ENCODE peak calls at places on chromosomes 3 and 15, in ten cellular contexts. Q, N, S, G, U, W, X, P, M and Z are unnamed samples.

GRCh38 chr15:31332681-31333071 is 6.0 kb downstream of the KLF13 start:
- DNase-seq in N (no peak), U (peak), G (no peak), Q (no peak), W (no peak), P (no peak), X (no peak), S (no peak), M (no peak), Z (no peak)

GRCh38 chr15:40282144-40282869 is 557 bp downstream of the ANKRD63 start:
- DNase-seq in U (peak), P (no peak), W (no peak), S (peak), X (peak), M (peak), Q (no peak), N (peak), G (no peak), Z (peak)

GRCh38 chr3:49703443-49703927 is 14.1 kb downstream of the RNF123 start:
- DNase-seq in X (peak), W (peak), S (peak), N (peak), G (no peak), M (peak), U (no peak), P (peak), Q (peak), Z (peak)

GRCh38 chr3:129595544-129596193 is 10.8 kb downstream of the PLXND1 start:
- DNase-seq in Q (no peak), W (no peak), U (no peak), S (no peak), G (no peak), N (no peak), M (no peak), P (no peak), X (no peak), Z (no peak)

GRCh38 chr3:153789380-153789779 is 331.8 kb upstream of the ARHGEF26 start:
- DNase-seq in Q (no peak), G (no peak), U (no peak), X (no peak), W (no peak), S (no peak), P (no peak), M (no peak), N (no peak), Z (no peak)

GRCh38 chr15:36334059-36334458 is 245.4 kb upstream of the CDIN1 start:
- DNase-seq in U (no peak), G (peak), P (no peak), W (no peak), Q (no peak), M (no peak), N (peak), S (no peak), X (no peak), Z (no peak)

GRCh38 chr15:43794269-43795037 is 2.3 kb downstream of the SERF2 start:
- DNase-seq in W (no peak), P (no peak), S (no peak), Q (no peak), X (no peak), M (no peak), G (no peak), U (no peak), N (no peak), Z (no peak)

GRCh38 chr3:124878561-124879394 is 8.4 kb downstream of the ITGB5 start:
- DNase-seq in G (peak), P (peak), M (no peak), Q (peak), N (peak), X (no peak), U (no peak), W (no peak), S (peak), Z (peak)

GRCh38 chr15:25094519-25094918 is 139.7 kb downstream of the SNRPN start:
- DNase-seq in Q (no peak), W (no peak), X (no peak), M (no peak), G (no peak), P (no peak), U (no peak), N (no peak), S (no peak), Z (no peak)

GRCh38 chr3:12246758-12247157 is 42.1 kb upstream of the PPARG start:
- DNase-seq in G (no peak), W (no peak), P (no peak), U (no peak), X (no peak), Q (no peak), N (no peak), S (no peak), M (no peak), Z (no peak)

GRCh38 chr3:3798641-3799113 is 554 bp upstream of the LRRN1 start:
- DNase-seq in U (peak), X (peak), S (no peak), W (no peak), N (no peak), M (peak), Q (no peak), P (no peak), G (no peak), Z (peak)

GRCh38 chr15:81809543-81809942 is 236.3 kb downstream of the MEX3B start:
- DNase-seq in W (no peak), G (no peak), S (peak), P (peak), N (no peak), U (no peak), M (no peak), X (peak), Q (no peak), Z (peak)

GRCh38 chr15:100033140-100033857 is 300.1 kb upstream of the LYSMD4 start:
- DNase-seq in P (peak), W (no peak), N (peak), M (no peak), G (peak), S (no peak), X (no peak), Q (no peak), U (no peak), Z (no peak)

GRCh38 chr15:49036650-49037545 is 9.3 kb downstream of the SECISBP2L start:
- DNase-seq in S (no peak), X (no peak), M (no peak), N (peak), Q (no peak), W (no peak), U (no peak), G (no peak), P (no peak), Z (no peak)

GRCh38 chr3:192772495-192772894 is 45.2 kb upstream of the FGF12 start:
- DNase-seq in M (no peak), U (no peak), S (peak), P (peak), G (peak), N (peak), X (peak), W (no peak), Q (no peak), Z (peak)

GRCh38 chr15:100873029-100873677 is 6.5 kb upstream of the ALDH1A3 start:
- DNase-seq in U (no peak), P (peak), N (peak), M (no peak), G (peak), X (peak), Q (peak), W (no peak), S (peak), Z (peak)

DNA sequence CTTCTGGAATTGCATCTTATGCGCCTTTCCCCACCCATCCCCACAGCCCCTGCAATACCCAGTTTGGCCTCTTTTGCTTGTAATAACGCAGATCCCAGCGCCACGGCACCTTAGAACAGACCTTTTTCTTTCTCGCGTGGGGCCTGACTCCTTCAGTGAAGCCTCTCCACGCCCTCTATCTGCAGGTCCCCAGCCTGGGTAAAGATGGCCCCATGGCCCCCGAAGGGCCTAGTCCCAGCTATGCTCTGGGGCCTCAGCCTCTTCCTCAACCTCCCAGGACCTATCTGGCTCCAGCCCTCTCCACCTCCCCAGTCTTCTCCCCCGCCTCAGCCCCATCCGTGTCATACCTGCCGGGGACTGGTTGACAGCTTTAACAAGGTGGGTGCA is 594 bp downstream of the CRELD1 start:
- DNase-seq in G (no peak), N (no peak), S (no peak), P (no peak), U (no peak), Q (no peak), M (no peak), W (no peak), X (peak), Z (no peak)
- TF ChIP-seq CTCF in G (peak), N (peak), S (no peak), P (peak), U (no peak), Q (no peak), M (no peak), W (peak), X (peak), Z (no peak)

GRCh38 chr3:102699104-102699818 is 264.4 kb downstream of the ZPLD1 start:
- DNase-seq in Q (no peak), G (no peak), X (no peak), S (no peak), M (no peak), U (no peak), N (no peak), W (no peak), P (no peak), Z (no peak)
- TF ChIP-seq CTCF in Q (no peak), G (no peak), X (no peak), S (no peak), M (no peak), U (no peak), N (no peak), W (no peak), P (no peak), Z (no peak)

GRCh38 chr3:138180375-138181029 is 5.8 kb upstream of the DBR1 start:
- DNase-seq in G (no peak), Q (no peak), P (peak), S (peak), M (no peak), N (peak), W (no peak), U (no peak), X (peak), Z (peak)
- TF ChIP-seq CTCF in G (peak), Q (peak), P (peak), S (peak), M (no peak), N (peak), W (peak), U (peak), X (peak), Z (peak)

GRCh38 chr15:35298509-35298908 is 213.4 kb upstream of the NANOGP8 start:
- DNase-seq in S (no peak), G (no peak), P (no peak), U (no peak), W (peak), M (peak), Q (no peak), N (no peak), X (no peak), Z (no peak)

GRCh38 chr15:35288580-35288979 is 203.5 kb upstream of the NANOGP8 start:
- DNase-seq in W (no peak), X (no peak), G (no peak), M (no peak), U (no peak), S (no peak), N (no peak), Q (no peak), P (no peak), Z (no peak)

GRCh38 chr15:35289029-35289617 is 204.0 kb upstream of the NANOGP8 start:
- DNase-seq in W (no peak), N (peak), M (no peak), Q (peak), U (no peak), S (peak), X (peak), G (peak), P (peak), Z (peak)

GRCh38 chr15:35290301-35290721 is 205.2 kb upstream of the NANOGP8 start:
- DNase-seq in G (no peak), S (no peak), X (no peak), U (no peak), M (no peak), P (no peak), W (no peak), N (peak), Q (no peak), Z (no peak)

DNA sequence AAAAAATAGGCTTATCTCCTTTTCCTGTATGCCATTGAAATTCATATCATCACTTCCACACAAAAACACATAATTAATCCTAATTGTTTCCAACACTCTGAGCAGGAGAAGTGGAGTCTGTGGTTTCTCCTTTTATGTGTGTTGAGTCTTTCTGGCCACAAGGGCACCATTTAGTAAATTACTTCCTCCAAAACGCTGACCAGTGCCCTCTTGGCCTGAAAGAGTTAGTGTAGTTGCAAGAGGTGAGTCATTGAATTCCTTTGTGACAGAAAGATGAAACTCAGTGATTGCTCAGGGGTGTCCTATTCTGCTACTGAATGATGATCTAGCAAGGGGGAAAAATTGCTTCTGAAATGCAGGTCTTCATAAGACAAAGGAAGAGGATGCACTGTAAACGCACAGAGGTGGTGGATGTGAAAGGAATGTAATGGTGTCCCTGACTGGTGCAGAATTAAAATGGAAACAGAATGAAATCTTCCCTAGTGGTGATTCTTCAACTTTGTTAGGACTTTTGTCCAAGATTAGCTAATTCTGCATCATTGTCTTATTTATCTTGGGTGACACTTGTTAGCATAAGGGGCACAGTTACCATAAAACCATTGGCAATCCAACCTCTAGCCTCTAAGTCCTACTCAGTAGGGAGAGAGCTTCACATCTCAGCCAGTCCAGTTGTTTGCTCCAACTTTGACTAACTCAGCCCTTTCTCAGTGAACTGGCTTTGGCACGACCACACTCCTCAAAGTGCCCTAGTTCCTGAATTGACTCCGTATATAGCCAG is 208.4 kb upstream of the NANOGP8 start:
- DNase-seq in G (peak), M (no peak), Q (no peak), W (no peak), P (peak), X (peak), S (peak), N (peak), U (no peak), Z (peak)
- TF ChIP-seq CTCF in G (peak), M (no peak), Q (peak), W (no peak), P (peak), X (peak), S (peak), N (no peak), U (no peak), Z (no peak)

GRCh38 chr15:87033056-87033455 is 953.4 kb downstream of the AGBL1 start:
- DNase-seq in N (no peak), X (no peak), S (peak), G (no peak), P (peak), Q (no peak), W (no peak), M (no peak), U (no peak), Z (no peak)
- TF ChIP-seq CTCF in N (no peak), X (peak), S (no peak), G (no peak), P (no peak), Q (peak), W (no peak), M (no peak), U (no peak), Z (no peak)

GRCh38 chr15:83656943-83657528 is 3.1 kb downstream of the ADAMTSL3 start:
- DNase-seq in X (no peak), M (no peak), W (no peak), G (no peak), N (no peak), Q (no peak), U (no peak), S (no peak), P (no peak), Z (no peak)

GRCh38 chr15:83659011-83659811 is 5.3 kb downstream of the ADAMTSL3 start:
- DNase-seq in N (no peak), U (no peak), M (no peak), X (no peak), G (no peak), Q (no peak), P (no peak), W (no peak), S (no peak), Z (no peak)

GRCh38 chr15:83656192-83656591 is 2.3 kb downstream of the ADAMTSL3 start:
- DNase-seq in S (no peak), U (no peak), X (no peak), G (no peak), N (no peak), W (no peak), P (no peak), M (no peak), Q (no peak), Z (no peak)

GRCh38 chr15:83658406-83658805 is 4.5 kb downstream of the ADAMTSL3 start:
- DNase-seq in X (no peak), M (no peak), G (no peak), S (no peak), W (no peak), U (no peak), N (no peak), P (no peak), Q (no peak), Z (no peak)

DNA sequence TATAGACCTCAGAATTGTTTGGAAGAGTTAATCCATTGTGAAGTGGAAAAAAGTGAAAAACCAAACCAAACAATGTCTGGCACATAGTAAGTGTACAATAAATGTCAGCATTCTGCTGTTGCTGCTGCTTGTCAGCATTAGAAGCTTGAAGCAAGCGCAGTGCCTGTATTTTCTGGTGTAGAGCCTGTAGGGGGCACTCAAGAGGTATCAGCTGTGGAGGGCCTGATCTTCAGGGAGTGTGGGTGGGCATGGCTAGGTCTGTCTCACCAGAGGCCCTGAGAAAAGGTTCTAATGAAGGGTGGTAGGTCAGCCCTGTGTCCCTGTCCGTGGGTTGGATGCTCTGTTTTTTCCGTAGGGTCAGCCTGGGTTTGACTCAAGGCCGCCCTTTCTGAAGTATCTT is 3.6 kb downstream of the ADAMTSL3 start:
- DNase-seq in M (no peak), U (no peak), Q (no peak), W (no peak), P (no peak), S (peak), X (peak), N (no peak), G (no peak), Z (no peak)
- TF ChIP-seq CTCF in M (no peak), U (peak), Q (peak), W (no peak), P (no peak), S (peak), X (peak), N (no peak), G (no peak), Z (peak)

GRCh38 chr3:480070-480469 is 283.5 kb downstream of the CHL1 start:
- DNase-seq in M (no peak), Q (no peak), S (no peak), G (no peak), X (no peak), P (no peak), W (no peak), N (no peak), U (no peak), Z (no peak)

GRCh38 chr3:484302-484701 is 287.7 kb downstream of the CHL1 start:
- DNase-seq in P (no peak), X (no peak), N (no peak), W (no peak), M (no peak), Q (no peak), S (no peak), G (no peak), U (no peak), Z (no peak)

GRCh38 chr3:487580-487979 is 291.0 kb downstream of the CHL1 start:
- DNase-seq in X (no peak), Q (no peak), N (peak), S (no peak), M (no peak), G (no peak), U (no peak), P (peak), W (no peak), Z (no peak)

GRCh38 chr3:482479-482878 is 285.9 kb downstream of the CHL1 start:
- DNase-seq in X (no peak), W (peak), M (peak), Q (no peak), U (no peak), P (no peak), G (no peak), N (no peak), S (no peak), Z (no peak)

GRCh38 chr3:481680-482079 is 285.1 kb downstream of the CHL1 start:
- DNase-seq in U (no peak), X (peak), S (no peak), P (peak), G (no peak), W (no peak), M (no peak), Q (no peak), N (peak), Z (peak)
- TF ChIP-seq CTCF in U (peak), X (peak), S (peak), P (peak), G (no peak), W (peak), M (no peak), Q (no peak), N (peak), Z (peak)

GRCh38 chr3:47433796-47434195 is 41.9 kb downstream of the SCAP start:
- DNase-seq in X (no peak), Q (no peak), G (no peak), S (no peak), P (no peak), U (no peak), M (no peak), N (peak), W (no peak), Z (peak)
- TF ChIP-seq CTCF in X (no peak), Q (no peak), G (no peak), S (no peak), P (no peak), U (no peak), M (no peak), N (no peak), W (no peak), Z (no peak)

GRCh38 chr3:42129014-42129953 is 38.1 kb downstream of the TRAK1 start:
- DNase-seq in U (no peak), G (no peak), S (peak), N (peak), X (peak), P (peak), W (no peak), M (no peak), Q (no peak), Z (peak)

GRCh38 chr3:42128526-42128925 is 37.4 kb downstream of the TRAK1 start:
- DNase-seq in N (no peak), W (no peak), P (no peak), M (no peak), U (no peak), S (no peak), X (no peak), G (no peak), Q (no peak), Z (no peak)

GRCh38 chr3:42123824-42124500 is 32.8 kb downstream of the TRAK1 start:
- DNase-seq in U (no peak), W (no peak), S (no peak), G (no peak), P (no peak), X (no peak), N (no peak), M (no peak), Q (no peak), Z (no peak)

GRCh38 chr3:42130007-42130328 is 38.8 kb downstream of the TRAK1 start:
- DNase-seq in G (no peak), M (no peak), P (no peak), Q (no peak), X (no peak), N (no peak), S (peak), U (no peak), W (no peak), Z (no peak)

GRCh38 chr3:42127226-42127625 is 36.1 kb downstream of the TRAK1 start:
- DNase-seq in N (no peak), G (no peak), M (no peak), W (no peak), X (no peak), Q (no peak), S (no peak), P (no peak), U (no peak), Z (no peak)
- TF ChIP-seq CTCF in N (no peak), G (no peak), M (no peak), W (no peak), X (no peak), Q (no peak), S (no peak), P (no peak), U (no peak), Z (no peak)

DNA sequence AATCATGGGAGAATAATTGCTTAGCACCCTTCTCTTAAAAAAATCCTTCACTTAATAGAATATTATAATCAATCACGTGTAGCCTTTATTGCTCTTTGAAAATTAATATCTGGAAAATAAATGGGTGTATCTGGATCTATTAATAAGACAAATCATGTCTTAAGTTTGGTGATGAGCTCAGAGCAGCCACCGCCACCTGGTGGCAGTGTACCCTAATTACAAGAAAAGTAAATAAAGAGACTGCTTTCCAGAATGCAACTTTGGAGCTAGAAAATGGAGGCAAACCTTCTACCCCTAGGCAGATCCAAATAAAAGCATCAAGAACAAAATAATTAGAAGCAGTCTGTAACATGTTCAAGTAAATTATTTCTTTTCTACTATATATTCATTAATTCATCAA is 43.5 kb downstream of the EPHB1 start:
- DNase-seq in M (no peak), X (peak), S (no peak), Q (no peak), N (no peak), W (no peak), P (no peak), U (no peak), G (no peak), Z (no peak)
- TF ChIP-seq CTCF in M (no peak), X (peak), S (peak), Q (peak), N (no peak), W (no peak), P (peak), U (peak), G (peak), Z (peak)